ENCODE peak calls at places on chromosomes 4 and X, in eight cellular contexts. I is effector memory CD4-positive, alpha-beta T cell; Z is stomach; N is CD8-positive, alpha-beta memory T cell; J is mesendoderm; W is GM23338; G is IMR-90; X is lung. Q is an unnamed sample.

GRCh38 chr4:2212831-2213230 is 29.1 kb downstream of the HAUS3 start:
- DNase-seq in I (no peak), Z (no peak), N (no peak), J (no peak), W (no peak), G (no peak), X (no peak), Q (no peak)

GRCh38 chr4:86055898-86056297 is 304.0 kb downstream of the MAPK10 start:
- DNase-seq in I (no peak), Z (no peak), N (no peak), J (peak), W (no peak), G (peak), X (no peak), Q (no peak)

GRCh38 chr4:98260047-98260578 is 1.1 kb upstream of the RAP1GDS1 start:
- DNase-seq in I (no peak), Z (peak), N (no peak), J (peak), W (peak), G (peak), X (peak), Q (no peak)

GRCh38 chrX:107566603-107567262 is 61.6 kb upstream of the PRPS1 start:
- DNase-seq in I (no peak), Z (no peak), N (no peak), J (peak), W (peak), G (peak), X (no peak), Q (no peak)

GRCh38 chr4:161827013-161827412 is 336.8 kb downstream of the FSTL5 start:
- DNase-seq in I (no peak), Z (no peak), N (no peak), J (peak), W (no peak), G (no peak), X (no peak), Q (no peak)

GRCh38 chr4:95363966-95364365 is 184.8 kb downstream of the UNC5C start:
- DNase-seq in I (no peak), Z (no peak), N (no peak), J (no peak), W (no peak), G (no peak), X (no peak), Q (no peak)

GRCh38 chr4:83906561-83906960 is 370.7 kb downstream of the GPAT3 start:
- DNase-seq in I (no peak), Z (no peak), N (no peak), J (no peak), W (no peak), G (peak), X (no peak), Q (peak)

GRCh38 chr4:7313361-7313811 is 121.0 kb downstream of the SORCS2 start:
- DNase-seq in I (no peak), Z (no peak), N (no peak), J (no peak), W (no peak), G (no peak), X (no peak), Q (no peak)

GRCh38 chrX:103656623-103657022 is 27.8 kb downstream of the TCEAL1 start:
- DNase-seq in I (no peak), Z (no peak), N (no peak), J (no peak), W (no peak), G (peak), X (no peak), Q (no peak)

GRCh38 chrX:71618303-71618721 is at the start of gene CXCR3:
- DNase-seq in I (peak), Z (no peak), N (peak), J (no peak), W (no peak), G (no peak), X (peak), Q (no peak)

GRCh38 chr4:39083164-39083563 is 21.1 kb downstream of the KLHL5 start:
- DNase-seq in I (no peak), Z (no peak), N (no peak), J (no peak), W (no peak), G (peak), X (no peak), Q (no peak)

GRCh38 chr4:2116687-2117400 is 57.7 kb downstream of the NAT8L start:
- DNase-seq in I (no peak), Z (no peak), N (no peak), J (no peak), W (no peak), G (no peak), X (no peak), Q (no peak)

GRCh38 chr4:70624226-70624793 is 4.2 kb upstream of the ENAM start:
- DNase-seq in I (no peak), Z (no peak), N (no peak), J (no peak), W (no peak), G (no peak), X (no peak), Q (no peak)

GRCh38 chr4:34920032-34920431 is 1324.3 kb downstream of the ARAP2 start:
- DNase-seq in I (no peak), Z (no peak), N (no peak), J (no peak), W (no peak), G (no peak), X (no peak), Q (no peak)

GRCh38 chrX:53279296-53280237 is 1.8 kb downstream of the IQSEC2 start:
- DNase-seq in I (no peak), Z (no peak), N (no peak), J (peak), W (peak), G (no peak), X (no peak), Q (no peak)

GRCh38 chrX:18793601-18794089 is 86.2 kb downstream of the PPEF1 start:
- DNase-seq in I (no peak), Z (no peak), N (no peak), J (peak), W (no peak), G (no peak), X (no peak), Q (no peak)

GRCh38 chr4:110631582-110632505 is 9.0 kb upstream of the PITX2 start:
- DNase-seq in I (no peak), Z (peak), N (no peak), J (peak), W (peak), G (peak), X (peak), Q (peak)

GRCh38 chr4:122901621-122902020 is 20.8 kb downstream of the NUDT6 start:
- DNase-seq in I (no peak), Z (no peak), N (no peak), J (no peak), W (no peak), G (peak), X (no peak), Q (no peak)

DNA sequence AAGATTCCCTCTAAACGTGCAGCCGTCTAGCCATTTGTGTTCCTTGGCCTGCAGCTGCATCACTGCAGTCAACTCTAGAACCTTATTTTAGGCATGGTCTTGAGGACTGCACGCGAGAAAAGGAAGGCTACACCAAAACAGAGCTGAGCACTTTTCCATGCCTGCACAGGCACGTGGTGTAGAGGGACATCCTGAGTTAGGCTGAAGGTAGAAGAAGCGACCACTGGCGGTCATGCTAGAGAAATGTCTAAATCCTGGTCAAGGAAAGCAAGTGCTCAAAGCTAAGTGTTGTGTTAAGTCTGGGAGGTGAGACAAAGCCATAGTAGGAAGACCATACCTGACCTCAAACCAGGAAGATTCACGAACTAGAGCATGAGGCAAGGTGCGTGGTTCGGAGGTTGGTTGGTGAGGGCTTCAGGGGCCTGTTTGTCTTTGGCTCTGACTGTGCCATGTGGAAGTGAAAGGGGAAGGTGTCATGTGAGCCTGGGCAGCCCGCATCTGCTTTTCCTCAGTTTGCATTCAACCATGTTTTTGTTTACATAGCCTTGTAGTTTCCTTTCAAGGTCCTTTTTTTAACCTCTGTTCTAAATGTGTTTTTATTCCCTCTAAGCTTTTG is 203.8 kb downstream of the AASDH start:
- DNase-seq in I (no peak), Z (no peak), N (no peak), J (peak), W (peak), G (no peak), X (no peak), Q (no peak)
- H3K27ac ChIP-seq in I (no peak), Z (no peak), N (no peak), J (no peak), W (no peak), G (no peak), X (no peak), Q (no peak)

GRCh38 chr4:76023381-76023780 is at the start of gene CXCL10:
- DNase-seq in I (no peak), Z (no peak), N (no peak), J (no peak), W (no peak), G (peak), X (no peak), Q (no peak)

GRCh38 chr4:76024007-76024406 is 710 bp upstream of the CXCL10 start:
- DNase-seq in I (no peak), Z (no peak), N (no peak), J (no peak), W (no peak), G (no peak), X (no peak), Q (no peak)

GRCh38 chr4:76016383-76016782 is 6.9 kb downstream of the CXCL10 start:
- DNase-seq in I (no peak), Z (no peak), N (no peak), J (peak), W (peak), G (no peak), X (no peak), Q (no peak)

GRCh38 chr4:76017056-76017686 is 6.1 kb downstream of the CXCL10 start:
- DNase-seq in I (no peak), Z (no peak), N (no peak), J (peak), W (no peak), G (no peak), X (no peak), Q (no peak)

DNA sequence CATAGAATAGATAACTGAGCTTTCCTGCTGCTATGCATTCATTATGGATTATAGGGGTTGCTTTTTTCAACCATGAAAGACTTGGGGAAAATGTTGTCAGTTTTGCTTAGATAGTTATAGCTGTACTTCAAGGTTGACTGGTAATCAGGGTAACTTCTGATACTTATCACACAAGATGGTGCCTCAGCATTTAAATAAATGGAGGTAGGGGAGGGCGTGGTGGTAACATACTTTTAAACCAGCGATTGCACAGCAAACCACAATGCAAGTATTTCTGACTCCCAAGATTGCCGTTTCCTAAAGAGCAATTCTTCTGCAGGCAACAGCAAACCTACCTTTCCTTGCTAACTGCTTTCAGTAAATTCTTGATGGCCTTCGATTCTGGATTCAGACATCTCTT is 1.3 kb downstream of the CXCL10 start:
- DNase-seq in I (no peak), Z (no peak), N (no peak), J (no peak), W (no peak), G (no peak), X (no peak), Q (no peak)
- H3K27ac ChIP-seq in I (no peak), Z (no peak), N (no peak), J (no peak), W (no peak), G (no peak), X (no peak), Q (no peak)

GRCh38 chr4:153465583-153465921 is 608 bp upstream of the TMEM131L start:
- DNase-seq in I (no peak), Z (peak), N (peak), J (peak), W (peak), G (peak), X (peak), Q (no peak)

GRCh38 chr4:153465922-153466636 is at the start of gene TMEM131L:
- DNase-seq in I (peak), Z (peak), N (peak), J (peak), W (peak), G (peak), X (peak), Q (no peak)

GRCh38 chr4:153465145-153465544 is 1.0 kb upstream of the TMEM131L start:
- DNase-seq in I (no peak), Z (no peak), N (no peak), J (no peak), W (no peak), G (no peak), X (no peak), Q (no peak)

GRCh38 chr4:153466637-153467153 is 535 bp downstream of the TMEM131L start:
- DNase-seq in I (no peak), Z (no peak), N (no peak), J (no peak), W (peak), G (no peak), X (no peak), Q (no peak)

GRCh38 chr4:153464068-153464467 is 2.1 kb upstream of the TMEM131L start:
- DNase-seq in I (no peak), Z (no peak), N (no peak), J (no peak), W (no peak), G (peak), X (no peak), Q (no peak)
- H3K27ac ChIP-seq in I (no peak), Z (no peak), N (no peak), J (no peak), W (no peak), G (no peak), X (no peak), Q (no peak)

GRCh38 chr4:164177186-164177585 is 576.7 kb upstream of the SMIM31 start:
- DNase-seq in I (no peak), Z (no peak), N (no peak), J (no peak), W (no peak), G (no peak), X (no peak), Q (no peak)
- H3K27ac ChIP-seq in I (no peak), Z (no peak), N (no peak), J (no peak), W (no peak), G (no peak), X (no peak), Q (no peak)

GRCh38 chrX:123263246-123263757 is 79.2 kb downstream of the GRIA3 start:
- DNase-seq in I (no peak), Z (no peak), N (no peak), J (peak), W (peak), G (no peak), X (no peak), Q (no peak)
- H3K27ac ChIP-seq in I (no peak), Z (no peak), N (no peak), J (no peak), W (no peak), G (no peak), X (no peak), Q (no peak)

GRCh38 chr4:143397335-143397734 is 60.7 kb downstream of the GAB1 start:
- DNase-seq in I (no peak), Z (no peak), N (no peak), J (no peak), W (no peak), G (peak), X (no peak), Q (no peak)
- H3K27ac ChIP-seq in I (no peak), Z (no peak), N (no peak), J (no peak), W (no peak), G (peak), X (no peak), Q (no peak)

GRCh38 chrX:68114573-68115199 is 318.6 kb downstream of the OPHN1 start:
- DNase-seq in I (no peak), Z (no peak), N (no peak), J (no peak), W (no peak), G (peak), X (no peak), Q (no peak)
- H3K27ac ChIP-seq in I (no peak), Z (no peak), N (no peak), J (no peak), W (no peak), G (no peak), X (no peak), Q (no peak)